ENCODE peak calls at places on chromosome 12, in five cellular contexts. K is pancreas; G is aorta; V is CD8-positive, alpha-beta T cell; X is right cardiac atrium. E is an unnamed sample. For H3K4me1, the result is how much of the 10 kb centered on the place peaks cover.

GRCh38 chr12:93514853-93515252 is 47.5 kb downstream of the MRPL42 start:
- DNase-seq in K (no peak), G (no peak), V (no peak), X (no peak), E (no peak)

GRCh38 chr12:1776139-1776975 is 44.0 kb upstream of the LRTM2 start:
- DNase-seq in K (no peak), G (no peak), V (no peak), X (no peak), E (peak)

GRCh38 chr12:67697981-67698380 is 49.4 kb downstream of the DYRK2 start:
- DNase-seq in K (no peak), G (no peak), V (no peak), X (no peak), E (no peak)

GRCh38 chr12:102484017-102484731 is 3.8 kb upstream of the IGF1 start:
- DNase-seq in K (peak), G (peak), V (peak), X (peak), E (peak)

GRCh38 chr12:77686760-77687159 is 143.9 kb upstream of the NAV3 start:
- DNase-seq in K (no peak), G (no peak), V (no peak), X (no peak), E (no peak)

GRCh38 chr12:110647669-110648068 is 33.7 kb downstream of the TCTN1 start:
- DNase-seq in K (no peak), G (no peak), V (no peak), X (no peak), E (no peak)

GRCh38 chr12:12088147-12088546 is 17.4 kb downstream of the BCL2L14 start:
- DNase-seq in K (no peak), G (no peak), V (no peak), X (no peak), E (peak)

GRCh38 chr12:132305991-132306884 is 23.2 kb downstream of the GALNT9 start:
- DNase-seq in K (no peak), G (peak), V (no peak), X (no peak), E (peak)

GRCh38 chr12:105100998-105101397 is 6.5 kb upstream of the WASHC4 start:
- DNase-seq in K (no peak), G (no peak), V (no peak), X (no peak), E (peak)

GRCh38 chr12:102948941-102949352 is 8.5 kb upstream of the ASCL1 start:
- DNase-seq in K (no peak), G (no peak), V (peak), X (no peak), E (peak)

GRCh38 chr12:64824130-64824499 is 332 bp upstream of the TBC1D30 start:
- DNase-seq in K (no peak), G (no peak), V (no peak), X (no peak), E (no peak)

DNA sequence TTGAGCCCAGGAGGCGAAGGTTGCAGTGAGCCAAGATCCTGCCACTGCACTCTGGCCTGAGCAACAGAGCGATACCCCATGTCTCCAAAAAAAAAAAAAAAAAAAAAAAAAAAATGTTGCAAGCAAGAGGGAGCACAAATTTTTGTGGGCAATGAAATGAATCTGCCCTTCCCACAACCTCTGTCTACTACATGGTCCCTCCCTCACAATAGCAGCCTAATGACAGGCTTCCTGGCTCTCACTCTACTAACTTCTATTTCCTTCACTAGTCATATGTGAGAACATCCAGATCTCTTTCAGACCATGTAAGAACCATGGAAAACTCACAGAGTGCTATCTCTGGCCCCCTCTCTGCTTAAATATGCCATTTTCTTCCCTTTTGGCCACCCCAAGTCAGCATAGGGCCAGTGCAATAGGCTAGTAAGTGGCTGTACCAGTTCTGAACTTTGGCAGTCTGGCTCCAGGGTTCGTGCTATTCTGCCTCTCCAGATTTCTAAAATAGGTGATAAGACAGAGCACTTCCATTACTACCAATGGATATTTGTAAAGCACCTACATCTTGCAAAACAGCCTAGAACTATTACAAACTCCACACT is 7.1 kb downstream of the OSBPL8 start:
- DNase-seq in K (no peak), G (no peak), V (no peak), X (no peak), E (no peak)
- H3K4me1 ChIP-seq in K (under half), G (under half), V (half or more), X (under half), E (under half)

GRCh38 chr12:89873745-89874144 is 165.1 kb upstream of the ATP2B1 start:
- DNase-seq in K (no peak), G (no peak), V (no peak), X (no peak), E (no peak)
- H3K4me1 ChIP-seq in K (under half), G (under half), V (under half), X (under half), E (under half)

DNA sequence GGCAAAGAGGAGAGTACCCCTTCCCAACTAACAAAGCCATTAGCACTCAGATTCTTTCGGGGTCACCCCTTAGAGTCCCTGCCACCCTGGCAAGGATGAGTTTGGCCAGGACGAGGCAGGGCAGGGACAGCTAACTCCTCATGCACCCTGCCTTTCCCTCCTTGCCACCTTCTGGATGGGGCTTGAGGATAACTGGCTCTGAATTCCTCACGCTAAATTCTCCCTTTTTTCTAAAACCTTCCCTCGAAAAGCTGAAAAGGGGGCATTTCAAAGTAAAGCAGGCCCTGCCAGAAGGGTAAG is 9.1 kb downstream of the RARG start:
- DNase-seq in K (no peak), G (no peak), V (no peak), X (no peak), E (no peak)
- H3K4me1 ChIP-seq in K (under half), G (under half), V (half or more), X (under half), E (under half)

GRCh38 chr12:53749986-53750811 is 1.6 kb downstream of the CISTR start:
- DNase-seq in K (no peak), G (no peak), V (no peak), X (no peak), E (no peak)

GRCh38 chr12:53752192-53752601 is 418 bp upstream of the CISTR start:
- DNase-seq in K (no peak), G (no peak), V (no peak), X (no peak), E (no peak)

GRCh38 chr12:53752651-53753050 is 872 bp upstream of the CISTR start:
- DNase-seq in K (no peak), G (no peak), V (no peak), X (no peak), E (no peak)

GRCh38 chr12:53751336-53752191 is at the start of gene CISTR:
- DNase-seq in K (peak), G (no peak), V (no peak), X (no peak), E (no peak)

GRCh38 chr12:53750812-53751335 is 905 bp downstream of the CISTR start:
- DNase-seq in K (peak), G (no peak), V (no peak), X (no peak), E (no peak)
- H3K4me1 ChIP-seq in K (under half), G (under half), V (under half), X (under half), E (under half)

DNA sequence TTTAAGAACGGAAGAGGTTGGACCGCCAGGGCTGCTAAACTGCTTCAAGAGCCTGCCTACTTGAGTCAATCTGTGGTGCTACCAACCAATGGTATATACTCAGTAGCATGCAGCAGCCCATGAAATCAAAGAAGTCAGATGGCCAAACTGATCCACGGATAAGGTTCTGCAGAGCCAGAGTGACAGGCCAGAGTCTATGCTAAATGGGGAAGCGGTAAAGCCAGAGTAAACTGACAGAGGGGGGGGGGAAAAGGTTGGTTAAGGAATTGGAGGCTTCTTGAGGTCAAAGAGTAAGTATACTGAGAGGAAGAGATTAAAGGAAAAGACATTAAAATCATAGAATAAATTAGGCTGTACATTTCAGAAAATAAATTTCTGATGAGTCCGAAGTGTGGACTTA is 15.4 kb upstream of the SLC6A13 start:
- DNase-seq in K (no peak), G (no peak), V (no peak), X (no peak), E (no peak)
- H3K4me1 ChIP-seq in K (under half), G (under half), V (under half), X (under half), E (under half)

DNA sequence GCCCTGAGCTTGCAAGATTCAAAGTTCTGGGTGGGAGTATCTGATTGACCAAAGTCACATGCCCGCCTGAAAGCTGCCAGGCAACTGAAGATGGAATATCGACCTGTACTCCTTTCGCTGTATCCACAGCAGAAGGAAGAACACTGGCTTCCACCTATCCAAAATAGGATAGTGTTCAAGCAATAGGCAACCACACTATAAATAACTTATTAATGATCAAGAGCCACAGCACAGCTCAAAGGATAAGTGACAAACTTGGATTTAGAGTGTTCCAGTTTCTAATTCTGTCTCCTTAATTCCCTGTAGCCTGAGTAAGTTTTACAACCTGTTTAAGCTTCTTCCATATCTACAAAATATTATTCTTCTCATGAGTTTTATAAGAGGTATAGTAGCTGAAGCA is 89.9 kb downstream of the TAOK3 start:
- DNase-seq in K (no peak), G (no peak), V (no peak), X (no peak), E (no peak)
- H3K4me1 ChIP-seq in K (under half), G (under half), V (under half), X (under half), E (under half)

GRCh38 chr12:26828315-26828714 is 4.7 kb downstream of the ITPR2 start:
- DNase-seq in K (no peak), G (no peak), V (no peak), X (no peak), E (no peak)
- H3K4me1 ChIP-seq in K (under half), G (under half), V (under half), X (under half), E (under half)

DNA sequence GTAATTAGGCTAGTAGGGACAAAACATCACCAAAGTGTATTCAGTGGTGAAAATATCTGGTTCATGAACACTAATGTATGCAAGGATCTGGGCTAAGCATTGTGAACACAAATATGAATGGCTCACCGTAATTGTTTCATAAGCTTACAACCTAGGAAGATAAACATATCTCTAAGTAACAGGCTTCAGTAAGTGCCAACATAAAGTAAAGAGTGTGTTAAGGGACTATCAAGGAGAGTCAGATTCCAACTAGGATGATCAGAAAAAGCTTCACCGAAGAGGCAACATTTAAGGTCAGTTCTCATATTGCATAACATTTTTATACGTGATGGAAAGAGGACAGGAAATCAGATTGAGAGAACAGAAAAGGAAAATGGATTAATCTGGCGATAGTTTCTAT is 29.4 kb downstream of the ABCC9 start:
- DNase-seq in K (no peak), G (no peak), V (no peak), X (no peak), E (no peak)
- H3K4me1 ChIP-seq in K (under half), G (under half), V (under half), X (under half), E (under half)

DNA sequence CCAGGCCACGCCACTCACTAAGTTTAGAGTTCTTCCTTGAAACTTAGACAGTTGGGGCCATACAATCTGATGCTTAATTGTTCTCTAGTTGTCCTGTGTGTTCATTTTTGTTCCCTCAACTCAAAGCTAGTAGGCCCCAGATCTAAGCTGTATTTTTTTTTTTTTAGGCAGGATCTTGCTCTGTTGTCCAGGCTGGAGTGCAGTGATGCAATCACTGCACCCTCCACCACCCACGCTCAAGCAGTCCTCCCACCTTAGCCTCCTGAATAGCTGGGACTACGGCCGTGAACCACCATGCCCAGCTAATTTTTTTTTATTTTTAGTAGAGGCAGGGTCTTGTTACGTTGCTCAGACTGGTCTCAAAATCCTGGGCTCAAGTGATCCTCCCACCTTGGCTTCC is 7.5 kb downstream of the TNFRSF1A start:
- DNase-seq in K (no peak), G (no peak), V (no peak), X (peak), E (no peak)
- H3K4me1 ChIP-seq in K (under half), G (under half), V (half or more), X (under half), E (under half)

E was measured in Caco-2.